ENCODE peak calls at places on chromosome 16, in nine cellular contexts. L is hepatic stellate cell; K is stimulated activated CD8-positive, alpha-beta memory T cell treated with anti-CD3 and anti-CD28 coated beads, Interleukin-7, amount 100 ng/mL, for 24 hours; S is T-helper 1 cell; X is H7; N is cardiac muscle cell; H is EH; C is activated CD8-positive, alpha-beta T cell treated with anti-CD3 and anti-CD28 coated beads for 36 hours; Y is NCI-H1105. A is an unnamed sample.

GRCh38 chr16:24776486-24777220 is 47.2 kb downstream of the TNRC6A start:
- DNase-seq in L (no peak), K (no peak), S (no peak), X (no peak), N (no peak), H (no peak), C (no peak), Y (no peak), A (no peak)

GRCh38 chr16:85394511-85395206 is 218.5 kb upstream of the GSE1 start:
- DNase-seq in L (no peak), K (no peak), S (no peak), X (no peak), N (no peak), H (no peak), C (no peak), Y (no peak), A (peak)

GRCh38 chr16:47734987-47735594 is 274.0 kb downstream of the PHKB start:
- DNase-seq in L (no peak), K (no peak), S (no peak), X (no peak), N (no peak), H (no peak), C (no peak), Y (peak), A (no peak)

GRCh38 chr16:85027968-85028637 is 508 bp downstream of the KIAA0513 start:
- DNase-seq in L (no peak), K (no peak), S (peak), X (peak), N (no peak), H (peak), C (peak), Y (no peak), A (peak)

GRCh38 chr16:78684040-78684611 is 584.7 kb downstream of the WWOX start:
- DNase-seq in L (peak), K (no peak), S (no peak), X (no peak), N (no peak), H (peak), C (no peak), Y (no peak), A (no peak)

GRCh38 chr16:73717266-73718057 is 579.2 kb upstream of the PSMD7 start:
- DNase-seq in L (no peak), K (no peak), S (no peak), X (no peak), N (no peak), H (no peak), C (no peak), Y (no peak), A (peak)

GRCh38 chr16:68227183-68227793 is 8.6 kb downstream of the ESRP2 start:
- DNase-seq in L (no peak), K (no peak), S (peak), X (no peak), N (no peak), H (no peak), C (peak), Y (no peak), A (peak)

GRCh38 chr16:25097304-25097988 is 14.1 kb upstream of the LCMT1 start:
- DNase-seq in L (peak), K (no peak), S (no peak), X (no peak), N (no peak), H (peak), C (no peak), Y (no peak), A (no peak)

GRCh38 chr16:48556913-48557351 is 53.0 kb downstream of the N4BP1 start:
- DNase-seq in L (no peak), K (no peak), S (peak), X (no peak), N (no peak), H (peak), C (peak), Y (no peak), A (no peak)

GRCh38 chr16:30720694-30721093 is 21.7 kb downstream of the SRCAP start:
- DNase-seq in L (no peak), K (no peak), S (no peak), X (no peak), N (no peak), H (no peak), C (no peak), Y (no peak), A (no peak)

GRCh38 chr16:71569621-71570020 is 7.3 kb downstream of the TAT start:
- DNase-seq in L (no peak), K (no peak), S (no peak), X (no peak), N (no peak), H (no peak), C (no peak), Y (no peak), A (no peak)

GRCh38 chr16:13883266-13883665 is 36.7 kb upstream of the ERCC4 start:
- DNase-seq in L (no peak), K (no peak), S (no peak), X (no peak), N (no peak), H (peak), C (no peak), Y (no peak), A (no peak)

GRCh38 chr16:8712589-8713361 is 38.4 kb downstream of the ABAT start:
- DNase-seq in L (no peak), K (no peak), S (no peak), X (peak), N (no peak), H (no peak), C (no peak), Y (peak), A (peak)

GRCh38 chr16:29820271-29820701 is at the start of gene MVP:
- DNase-seq in L (peak), K (no peak), S (peak), X (no peak), N (no peak), H (peak), C (peak), Y (no peak), A (peak)

GRCh38 chr16:3698941-3699340 is 18.4 kb downstream of the TRAP1 start:
- DNase-seq in L (no peak), K (no peak), S (no peak), X (no peak), N (no peak), H (peak), C (peak), Y (no peak), A (no peak)

GRCh38 chr16:57704905-57705852 is 10.6 kb downstream of the DRC7 start:
- DNase-seq in L (no peak), K (no peak), S (no peak), X (no peak), N (no peak), H (no peak), C (no peak), Y (no peak), A (no peak)

GRCh38 chr16:17379121-17379571 is 91.6 kb downstream of the XYLT1 start:
- DNase-seq in L (peak), K (no peak), S (no peak), X (no peak), N (peak), H (peak), C (no peak), Y (no peak), A (peak)

GRCh38 chr16:71526111-71526998 is at the start of gene CHST4:
- DNase-seq in L (peak), K (no peak), S (no peak), X (peak), N (peak), H (peak), C (peak), Y (no peak), A (peak)

GRCh38 chr16:78984887-78985464 is 615.6 kb downstream of the MAF start:
- DNase-seq in L (no peak), K (no peak), S (no peak), X (no peak), N (peak), H (no peak), C (no peak), Y (no peak), A (no peak)

GRCh38 chr16:87178977-87179376 is 138.2 kb downstream of the C16orf95 start:
- DNase-seq in L (peak), K (no peak), S (no peak), X (peak), N (peak), H (peak), C (no peak), Y (no peak), A (no peak)

GRCh38 chr16:30744146-30744545 is 4.1 kb upstream of the PHKG2 start:
- DNase-seq in L (no peak), K (no peak), S (no peak), X (no peak), N (no peak), H (no peak), C (no peak), Y (no peak), A (no peak)

GRCh38 chr16:69917739-69918138 is 33.4 kb upstream of the CLEC18A start:
- DNase-seq in L (peak), K (no peak), S (no peak), X (peak), N (no peak), H (peak), C (no peak), Y (no peak), A (no peak)

GRCh38 chr16:82523786-82524185 is 103.0 kb upstream of the CDH13 start:
- DNase-seq in L (no peak), K (no peak), S (no peak), X (no peak), N (no peak), H (no peak), C (no peak), Y (no peak), A (no peak)

GRCh38 chr16:3256146-3256875 is at the start of gene MEFV:
- DNase-seq in L (no peak), K (no peak), S (no peak), X (no peak), N (no peak), H (peak), C (no peak), Y (no peak), A (no peak)

GRCh38 chr16:17343028-17343427 is 127.7 kb downstream of the XYLT1 start:
- DNase-seq in L (no peak), K (no peak), S (peak), X (no peak), N (no peak), H (no peak), C (peak), Y (no peak), A (no peak)

GRCh38 chr16:50281391-50282009 is 15.1 kb downstream of the ADCY7 start:
- DNase-seq in L (no peak), K (no peak), S (no peak), X (no peak), N (no peak), H (no peak), C (no peak), Y (no peak), A (no peak)

GRCh38 chr16:56312556-56312955 is 112.8 kb downstream of the AMFR start:
- DNase-seq in L (no peak), K (no peak), S (no peak), X (no peak), N (no peak), H (no peak), C (no peak), Y (no peak), A (no peak)

GRCh38 chr16:87273471-87274030 is 43.6 kb downstream of the C16orf95 start:
- DNase-seq in L (no peak), K (no peak), S (no peak), X (no peak), N (no peak), H (no peak), C (no peak), Y (no peak), A (no peak)

GRCh38 chr16:79439866-79440265 is 160.7 kb downstream of the MAF start:
- DNase-seq in L (no peak), K (no peak), S (no peak), X (no peak), N (no peak), H (no peak), C (no peak), Y (no peak), A (no peak)

GRCh38 chr16:10093564-10093963 is 88.7 kb downstream of the GRIN2A start:
- DNase-seq in L (no peak), K (no peak), S (no peak), X (no peak), N (no peak), H (no peak), C (no peak), Y (no peak), A (no peak)